ENCODE peak calls at places on chromosomes 13 and 19, in four cellular contexts. One of them, this sample, is unnamed.

GRCh38 chr13:112183544-112184145 is 116.7 kb downstream of the SOX1 start:
- DNase-seq in hepatic stellate cell: no peak
- DNase-seq in RWPE1: no peak
- DNase-seq in HFFc6: no peak
- DNase-seq in this sample: no peak

GRCh38 chr13:26664942-26665341 is 95.6 kb downstream of the GPR12 start:
- DNase-seq in hepatic stellate cell: no peak
- DNase-seq in RWPE1: no peak
- DNase-seq in HFFc6: no peak
- DNase-seq in this sample: no peak

GRCh38 chr13:97502192-97502591 is 68.2 kb downstream of the RAP2A start:
- DNase-seq in hepatic stellate cell: no peak
- DNase-seq in RWPE1: no peak
- DNase-seq in HFFc6: no peak
- DNase-seq in this sample: no peak

GRCh38 chr13:65260938-65261880 is 1968.9 kb downstream of the PCDH9 start:
- DNase-seq in hepatic stellate cell: no peak
- DNase-seq in RWPE1: no peak
- DNase-seq in HFFc6: no peak
- DNase-seq in this sample: no peak

GRCh38 chr19:32687681-32688080 is 3.9 kb upstream of the NUDT19 start:
- DNase-seq in hepatic stellate cell: no peak
- DNase-seq in RWPE1: no peak
- DNase-seq in HFFc6: no peak
- DNase-seq in this sample: no peak

GRCh38 chr13:111371720-111372119 is 51.3 kb downstream of the TEX29 start:
- DNase-seq in hepatic stellate cell: no peak
- DNase-seq in RWPE1: no peak
- DNase-seq in HFFc6: no peak
- DNase-seq in this sample: no peak

GRCh38 chr19:49387936-49388372 is at the start of gene KASH5:
- DNase-seq in hepatic stellate cell: no peak
- DNase-seq in RWPE1: peak
- DNase-seq in HFFc6: no peak
- DNase-seq in this sample: peak

GRCh38 chr13:113049521-113049941 is 56.1 kb upstream of the F7 start:
- DNase-seq in hepatic stellate cell: no peak
- DNase-seq in RWPE1: no peak
- DNase-seq in HFFc6: no peak
- DNase-seq in this sample: no peak

GRCh38 chr19:51742736-51743288 is 8.9 kb downstream of the FPR1 start:
- DNase-seq in hepatic stellate cell: no peak
- DNase-seq in RWPE1: no peak
- DNase-seq in HFFc6: peak
- DNase-seq in this sample: no peak

GRCh38 chr19:4456566-4456842 is 1.1 kb downstream of the UBXN6 start:
- DNase-seq in hepatic stellate cell: peak
- DNase-seq in RWPE1: peak
- DNase-seq in HFFc6: peak
- DNase-seq in this sample: peak

GRCh38 chr19:694481-695349 is 537 bp downstream of the PRSS57 start:
- DNase-seq in hepatic stellate cell: no peak
- DNase-seq in RWPE1: no peak
- DNase-seq in HFFc6: no peak
- DNase-seq in this sample: no peak

GRCh38 chr19:11581740-11582139 is 4.3 kb upstream of the ACP5 start:
- DNase-seq in hepatic stellate cell: peak
- DNase-seq in RWPE1: no peak
- DNase-seq in HFFc6: no peak
- DNase-seq in this sample: no peak

GRCh38 chr19:2099937-2100718 is 3.4 kb downstream of the IZUMO4 start:
- DNase-seq in hepatic stellate cell: no peak
- DNase-seq in RWPE1: no peak
- DNase-seq in HFFc6: no peak
- DNase-seq in this sample: no peak

GRCh38 chr13:112179995-112180394 is 113.0 kb downstream of the SOX1 start:
- DNase-seq in hepatic stellate cell: no peak
- DNase-seq in RWPE1: no peak
- DNase-seq in HFFc6: no peak
- DNase-seq in this sample: no peak

GRCh38 chr13:72590091-72590490 is 137.3 kb downstream of the MZT1 start:
- DNase-seq in hepatic stellate cell: no peak
- DNase-seq in RWPE1: peak
- DNase-seq in HFFc6: no peak
- DNase-seq in this sample: peak

GRCh38 chr19:51668167-51668566 is 21.5 kb upstream of the SIGLEC14 start:
- DNase-seq in hepatic stellate cell: no peak
- DNase-seq in RWPE1: no peak
- DNase-seq in HFFc6: no peak
- DNase-seq in this sample: no peak

GRCh38 chr13:44267966-44268365 is 105.7 kb upstream of the SERP2 start:
- DNase-seq in hepatic stellate cell: no peak
- DNase-seq in RWPE1: peak
- DNase-seq in HFFc6: peak
- DNase-seq in this sample: peak

GRCh38 chr19:13119654-13120053 is 1.6 kb downstream of the NACC1 start:
- DNase-seq in hepatic stellate cell: no peak
- DNase-seq in RWPE1: no peak
- DNase-seq in HFFc6: no peak
- DNase-seq in this sample: no peak

GRCh38 chr19:35462476-35462953 is 14.5 kb downstream of the FFAR2 start:
- DNase-seq in hepatic stellate cell: no peak
- DNase-seq in RWPE1: no peak
- DNase-seq in HFFc6: peak
- DNase-seq in this sample: no peak

This sample was measured in epithelial cell of esophagus.